ENCODE peak calls at places on chromosome 20, in six cellular contexts. W, S, B, A, F and J are unnamed samples.

GRCh38 chr20:4563534-4563933 is 158.2 kb upstream of the PRND start:
- DNase-seq in F (no peak), B (no peak), A (no peak), W (peak), S (no peak), J (no peak)

GRCh38 chr20:5626603-5627002 is 123.6 kb upstream of the SHLD1 start:
- DNase-seq in B (no peak), W (no peak), S (no peak), F (no peak), A (no peak), J (no peak)

GRCh38 chr20:24773168-24773567 is 175.9 kb upstream of the CST7 start:
- DNase-seq in F (no peak), A (no peak), S (no peak), B (no peak), W (no peak), J (no peak)

GRCh38 chr20:37342231-37343177 is 3.4 kb upstream of the SRC start:
- DNase-seq in A (no peak), W (no peak), S (no peak), B (no peak), F (no peak), J (no peak)

GRCh38 chr20:1825492-1825891 is 69.7 kb upstream of the SIRPA start:
- DNase-seq in S (peak), W (no peak), F (no peak), B (no peak), A (no peak), J (no peak)

GRCh38 chr20:62381202-62381797 is 5.6 kb upstream of the RPS21 start:
- DNase-seq in A (no peak), S (no peak), F (no peak), B (no peak), W (no peak), J (no peak)

GRCh38 chr20:41551011-41551705 is 67.0 kb downstream of the CHD6 start:
- DNase-seq in S (no peak), B (no peak), W (no peak), F (no peak), A (no peak), J (no peak)

GRCh38 chr20:49161428-49162152 is 26.5 kb downstream of the STAU1 start:
- DNase-seq in A (no peak), S (no peak), F (no peak), B (no peak), W (no peak), J (no peak)

GRCh38 chr20:45406260-45407066 is 1.6 kb upstream of the DBNDD2 start:
- DNase-seq in A (peak), W (peak), F (peak), S (peak), B (no peak), J (peak)

GRCh38 chr20:62902926-62903615 is 23.2 kb downstream of the DIDO1 start:
- DNase-seq in W (no peak), A (no peak), B (no peak), F (no peak), S (no peak), J (no peak)

GRCh38 chr20:20711413-20711812 is 1.0 kb downstream of the RALGAPA2 start:
- DNase-seq in B (no peak), S (no peak), F (no peak), W (peak), A (no peak), J (peak)

GRCh38 chr20:33826270-33826897 is 15.2 kb downstream of the CHMP4B start:
- DNase-seq in S (no peak), A (no peak), F (no peak), W (no peak), B (no peak), J (no peak)

GRCh38 chr20:4999788-5000187 is 1.5 kb downstream of the SLC23A2 start:
- DNase-seq in B (no peak), S (no peak), A (no peak), W (peak), F (no peak), J (no peak)

GRCh38 chr20:61908057-61909026 is 157.3 kb downstream of the TAF4 start:
- DNase-seq in S (no peak), W (no peak), A (no peak), F (no peak), B (no peak), J (no peak)

GRCh38 chr20:58868795-58869194 is 16.3 kb downstream of the GNAS start:
- DNase-seq in F (no peak), A (no peak), W (no peak), B (no peak), S (no peak), J (peak)

GRCh38 chr20:13517801-13518200 is 120.9 kb downstream of the TASP1 start:
- DNase-seq in B (no peak), W (no peak), F (no peak), S (no peak), A (no peak), J (no peak)

GRCh38 chr20:21798384-21798783 is 92.9 kb downstream of the PAX1 start:
- DNase-seq in S (no peak), W (no peak), F (no peak), B (no peak), A (no peak), J (no peak)

GRCh38 chr20:15654208-15654649 is 919.0 kb downstream of the KIF16B start:
- DNase-seq in F (no peak), A (no peak), S (no peak), W (peak), B (no peak), J (peak)

GRCh38 chr20:40633123-40633850 is 55.7 kb downstream of the MAFB start:
- DNase-seq in F (no peak), A (no peak), S (no peak), B (no peak), W (no peak), J (no peak)

GRCh38 chr20:46835418-46835817 is 59.2 kb upstream of the EYA2 start:
- DNase-seq in S (no peak), B (no peak), A (no peak), F (no peak), W (no peak), J (no peak)

GRCh38 chr20:12984863-12985262 is 23.9 kb upstream of the SPTLC3 start:
- DNase-seq in A (no peak), B (no peak), W (no peak), F (no peak), S (no peak), J (no peak)

GRCh38 chr20:43717616-43717995 is 9.2 kb downstream of the GTSF1L start:
- DNase-seq in A (no peak), B (no peak), S (no peak), W (no peak), F (no peak), J (no peak)

GRCh38 chr20:52593634-52594033 is 378.5 kb upstream of the TSHZ2 start:
- DNase-seq in S (no peak), W (no peak), B (no peak), F (no peak), A (no peak), J (no peak)

GRCh38 chr20:50399003-50399916 is 110.9 kb upstream of the PTPN1 start:
- DNase-seq in A (no peak), F (peak), W (no peak), B (no peak), S (no peak), J (no peak)

GRCh38 chr20:4295226-4295625 is 279.9 kb upstream of the RNF24 start:
- DNase-seq in B (no peak), W (no peak), S (no peak), A (no peak), F (no peak), J (no peak)

GRCh38 chr20:401682-402495 is 6.2 kb upstream of the RBCK1 start:
- DNase-seq in S (peak), A (no peak), W (peak), B (no peak), F (no peak), J (no peak)

GRCh38 chr20:61875996-61876395 is 189.7 kb downstream of the TAF4 start:
- DNase-seq in S (no peak), A (no peak), W (no peak), B (no peak), F (no peak), J (no peak)

GRCh38 chr20:60921021-60921622 is 330.9 kb upstream of the CDH4 start:
- DNase-seq in F (no peak), W (peak), A (no peak), B (no peak), S (no peak), J (no peak)

GRCh38 chr20:62834967-62835730 is 18.3 kb downstream of the COL9A3 start:
- DNase-seq in W (no peak), B (no peak), F (no peak), A (no peak), S (no peak), J (no peak)

GRCh38 chr20:38969708-38970107 is 7.6 kb downstream of the DHX35 start:
- DNase-seq in B (no peak), F (no peak), A (no peak), S (no peak), W (no peak), J (no peak)

GRCh38 chr20:49505518-49505917 is 23.1 kb upstream of the KCNB1 start:
- DNase-seq in S (no peak), B (no peak), A (peak), W (no peak), F (peak), J (no peak)